ENCODE peak calls at places on chromosomes 4 and X, in nine cellular contexts. One of them, this sample, is unnamed. For H3K36me3, the result is how much of the 10 kb centered on the place peaks cover.

GRCh38 chrX:117610049-117610448 is 506.6 kb downstream of the KLHL13 start:
- DNase-seq in HCT116: no peak
- DNase-seq in OCI-LY7: no peak
- DNase-seq in SK-N-SH: no peak
- DNase-seq in PC-3: no peak
- DNase-seq in MM.1S: no peak
- DNase-seq in GM23338: no peak
- DNase-seq in hepatocyte: no peak
- DNase-seq in neural progenitor cell: no peak
- DNase-seq in this sample: no peak

GRCh38 chrX:153649915-153650782 is 3.1 kb downstream of the DUSP9 start:
- DNase-seq in PC-3: no peak
- DNase-seq in hepatocyte: no peak
- DNase-seq in OCI-LY7: no peak
- DNase-seq in SK-N-SH: no peak
- DNase-seq in GM23338: no peak
- DNase-seq in MM.1S: no peak
- DNase-seq in neural progenitor cell: no peak
- DNase-seq in HCT116: no peak
- DNase-seq in this sample: no peak

GRCh38 chr4:17670423-17670822 is 56.0 kb downstream of the MED28 start:
- DNase-seq in MM.1S: no peak
- DNase-seq in hepatocyte: no peak
- DNase-seq in neural progenitor cell: no peak
- DNase-seq in GM23338: no peak
- DNase-seq in HCT116: no peak
- DNase-seq in OCI-LY7: no peak
- DNase-seq in SK-N-SH: peak
- DNase-seq in PC-3: no peak
- DNase-seq in this sample: no peak

GRCh38 chr4:168795346-168795745 is 214.7 kb downstream of the CBR4 start:
- DNase-seq in neural progenitor cell: no peak
- DNase-seq in HCT116: no peak
- DNase-seq in GM23338: no peak
- DNase-seq in PC-3: no peak
- DNase-seq in hepatocyte: no peak
- DNase-seq in OCI-LY7: no peak
- DNase-seq in SK-N-SH: no peak
- DNase-seq in MM.1S: no peak
- DNase-seq in this sample: no peak

GRCh38 chrX:154082396-154083133 is 15.0 kb downstream of the MECP2 start:
- DNase-seq in HCT116: no peak
- DNase-seq in hepatocyte: peak
- DNase-seq in MM.1S: no peak
- DNase-seq in PC-3: peak
- DNase-seq in neural progenitor cell: no peak
- DNase-seq in OCI-LY7: no peak
- DNase-seq in SK-N-SH: no peak
- DNase-seq in GM23338: no peak
- DNase-seq in this sample: peak

GRCh38 chr4:107666134-107666533 is 53.9 kb downstream of the PAPSS1 start:
- DNase-seq in SK-N-SH: peak
- DNase-seq in hepatocyte: peak
- DNase-seq in OCI-LY7: peak
- DNase-seq in MM.1S: no peak
- DNase-seq in HCT116: no peak
- DNase-seq in GM23338: no peak
- DNase-seq in PC-3: peak
- DNase-seq in neural progenitor cell: peak
- DNase-seq in this sample: peak

GRCh38 chr4:98262431-98262830 is 1.2 kb downstream of the RAP1GDS1 start:
- DNase-seq in MM.1S: no peak
- DNase-seq in OCI-LY7: peak
- DNase-seq in hepatocyte: no peak
- DNase-seq in neural progenitor cell: no peak
- DNase-seq in SK-N-SH: no peak
- DNase-seq in PC-3: no peak
- DNase-seq in HCT116: no peak
- DNase-seq in GM23338: peak
- DNase-seq in this sample: peak

GRCh38 chr4:184528713-184529112 is 54.4 kb upstream of the IRF2 start:
- DNase-seq in GM23338: no peak
- DNase-seq in HCT116: no peak
- DNase-seq in SK-N-SH: no peak
- DNase-seq in PC-3: no peak
- DNase-seq in hepatocyte: no peak
- DNase-seq in MM.1S: no peak
- DNase-seq in OCI-LY7: no peak
- DNase-seq in neural progenitor cell: no peak
- DNase-seq in this sample: no peak

GRCh38 chr4:137700072-137700471 is 167.8 kb upstream of the PCDH18 start:
- DNase-seq in neural progenitor cell: no peak
- DNase-seq in SK-N-SH: no peak
- DNase-seq in hepatocyte: no peak
- DNase-seq in GM23338: no peak
- DNase-seq in MM.1S: no peak
- DNase-seq in PC-3: no peak
- DNase-seq in HCT116: no peak
- DNase-seq in OCI-LY7: no peak
- DNase-seq in this sample: peak

GRCh38 chr4:6324999-6325790 is 55.5 kb downstream of the WFS1 start:
- DNase-seq in hepatocyte: peak
- DNase-seq in GM23338: peak
- DNase-seq in MM.1S: no peak
- DNase-seq in SK-N-SH: no peak
- DNase-seq in OCI-LY7: no peak
- DNase-seq in PC-3: peak
- DNase-seq in HCT116: no peak
- DNase-seq in neural progenitor cell: peak
- DNase-seq in this sample: peak

DNA sequence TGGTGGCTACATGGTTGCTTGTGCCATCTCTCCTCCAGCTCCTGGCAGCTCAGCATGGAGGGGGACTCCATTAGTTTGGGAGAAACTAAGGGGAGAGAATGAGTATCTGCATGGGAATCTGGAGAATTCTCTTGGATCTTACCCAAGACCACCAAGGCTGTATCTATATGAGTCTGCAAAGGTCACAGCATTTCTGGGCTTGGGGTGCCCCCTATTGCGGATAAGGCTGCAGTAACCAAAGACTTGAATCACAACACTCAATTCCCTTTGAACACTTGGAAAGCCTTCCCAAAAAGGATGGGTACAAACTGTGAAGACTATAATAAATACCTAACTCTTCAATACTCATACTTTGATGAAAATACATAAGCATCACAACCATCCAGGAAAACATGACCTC is 623.5 kb upstream of the NR3C2 start:
- DNase-seq in SK-N-SH: no peak
- DNase-seq in MM.1S: no peak
- DNase-seq in neural progenitor cell: peak
- DNase-seq in HCT116: no peak
- DNase-seq in PC-3: no peak
- DNase-seq in hepatocyte: no peak
- DNase-seq in GM23338: peak
- DNase-seq in OCI-LY7: peak
- DNase-seq in this sample: no peak
- TF ChIP-seq EZH2phosphoT487 in SK-N-SH: no peak
- TF ChIP-seq EZH2phosphoT487 in MM.1S: no peak
- TF ChIP-seq EZH2phosphoT487 in neural progenitor cell: no peak
- TF ChIP-seq EZH2phosphoT487 in HCT116: no peak
- TF ChIP-seq EZH2phosphoT487 in PC-3: no peak
- TF ChIP-seq EZH2phosphoT487 in hepatocyte: no peak
- TF ChIP-seq EZH2phosphoT487 in GM23338: no peak
- TF ChIP-seq EZH2phosphoT487 in OCI-LY7: no peak
- TF ChIP-seq EZH2phosphoT487 in this sample: no peak

GRCh38 chr4:78459327-78459726 is 92.2 kb upstream of the ANXA3 start:
- DNase-seq in OCI-LY7: no peak
- DNase-seq in neural progenitor cell: no peak
- DNase-seq in SK-N-SH: no peak
- DNase-seq in HCT116: no peak
- DNase-seq in hepatocyte: no peak
- DNase-seq in MM.1S: no peak
- DNase-seq in GM23338: no peak
- DNase-seq in PC-3: no peak
- DNase-seq in this sample: no peak
- H3K36me3 ChIP-seq in OCI-LY7: under half
- H3K36me3 ChIP-seq in neural progenitor cell: under half
- H3K36me3 ChIP-seq in SK-N-SH: under half
- H3K36me3 ChIP-seq in HCT116: under half
- H3K36me3 ChIP-seq in hepatocyte: under half
- H3K36me3 ChIP-seq in MM.1S: under half
- H3K36me3 ChIP-seq in GM23338: under half
- H3K36me3 ChIP-seq in PC-3: under half
- H3K36me3 ChIP-seq in this sample: under half

DNA sequence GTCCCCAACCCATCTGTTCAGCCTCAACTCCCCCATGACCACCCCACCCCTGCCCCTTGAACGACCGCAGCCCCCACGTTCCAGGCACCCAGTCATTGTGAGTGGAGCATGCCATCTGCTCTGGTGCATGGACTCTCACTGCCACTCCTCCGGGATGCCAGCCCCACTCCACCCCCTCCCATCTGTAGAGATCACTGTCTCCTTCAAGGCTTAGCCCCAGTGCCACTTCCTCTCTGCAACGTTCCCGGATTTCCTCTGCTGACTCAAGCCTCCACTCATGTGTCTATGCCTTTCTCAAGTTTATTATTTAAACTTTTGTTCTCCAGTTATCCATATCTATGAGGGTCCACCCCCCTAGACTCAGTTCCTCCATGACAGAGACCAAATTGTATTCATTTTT is 54.0 kb downstream of the MAML3 start:
- DNase-seq in hepatocyte: no peak
- DNase-seq in MM.1S: no peak
- DNase-seq in HCT116: no peak
- DNase-seq in GM23338: no peak
- DNase-seq in neural progenitor cell: no peak
- DNase-seq in OCI-LY7: no peak
- DNase-seq in SK-N-SH: peak
- DNase-seq in PC-3: peak
- DNase-seq in this sample: no peak
- TF ChIP-seq EZH2phosphoT487 in hepatocyte: no peak
- TF ChIP-seq EZH2phosphoT487 in MM.1S: no peak
- TF ChIP-seq EZH2phosphoT487 in HCT116: no peak
- TF ChIP-seq EZH2phosphoT487 in GM23338: no peak
- TF ChIP-seq EZH2phosphoT487 in neural progenitor cell: no peak
- TF ChIP-seq EZH2phosphoT487 in OCI-LY7: no peak
- TF ChIP-seq EZH2phosphoT487 in SK-N-SH: no peak
- TF ChIP-seq EZH2phosphoT487 in PC-3: no peak
- TF ChIP-seq EZH2phosphoT487 in this sample: no peak

GRCh38 chr4:186624951-186625350 is 69.6 kb upstream of the MTNR1A start:
- DNase-seq in HCT116: no peak
- DNase-seq in MM.1S: no peak
- DNase-seq in PC-3: no peak
- DNase-seq in SK-N-SH: no peak
- DNase-seq in OCI-LY7: no peak
- DNase-seq in GM23338: no peak
- DNase-seq in hepatocyte: no peak
- DNase-seq in neural progenitor cell: peak
- DNase-seq in this sample: peak
- H3K36me3 ChIP-seq in HCT116: half or more
- H3K36me3 ChIP-seq in MM.1S: under half
- H3K36me3 ChIP-seq in PC-3: under half
- H3K36me3 ChIP-seq in SK-N-SH: under half
- H3K36me3 ChIP-seq in OCI-LY7: under half
- H3K36me3 ChIP-seq in GM23338: under half
- H3K36me3 ChIP-seq in hepatocyte: under half
- H3K36me3 ChIP-seq in neural progenitor cell: under half
- H3K36me3 ChIP-seq in this sample: under half

GRCh38 chr4:114052227-114052626 is 72.8 kb upstream of the ARSJ start:
- DNase-seq in PC-3: no peak
- DNase-seq in HCT116: no peak
- DNase-seq in GM23338: no peak
- DNase-seq in hepatocyte: no peak
- DNase-seq in MM.1S: no peak
- DNase-seq in OCI-LY7: no peak
- DNase-seq in neural progenitor cell: no peak
- DNase-seq in SK-N-SH: no peak
- DNase-seq in this sample: no peak
- TF ChIP-seq EZH2phosphoT487 in PC-3: no peak
- TF ChIP-seq EZH2phosphoT487 in HCT116: no peak
- TF ChIP-seq EZH2phosphoT487 in GM23338: no peak
- TF ChIP-seq EZH2phosphoT487 in hepatocyte: no peak
- TF ChIP-seq EZH2phosphoT487 in MM.1S: no peak
- TF ChIP-seq EZH2phosphoT487 in OCI-LY7: no peak
- TF ChIP-seq EZH2phosphoT487 in neural progenitor cell: no peak
- TF ChIP-seq EZH2phosphoT487 in SK-N-SH: no peak
- TF ChIP-seq EZH2phosphoT487 in this sample: no peak